ENCODE peak calls at places on chromosomes 1 and 21, in nine cellular contexts. Q is transverse colon, D is prostate gland, B is PC-9, L is OCI-LY7, U is left lung, G is cardiac muscle cell, C is heart right ventricle, Y is mucosa of descending colon. T is an unnamed sample.

GRCh38 chr21:45152265-45152746 is 77.9 kb downstream of the ADARB1 start:
- DNase-seq in L (peak; percentile 77), Q (peak; percentile 50), G (peak; percentile 48), Y (peak; percentile 51), B (no peak), U (peak; percentile 90), C (no peak), D (no peak), T (peak; percentile 37)

GRCh38 chr1:109657395-109657794 is 1.5 kb downstream of the GSTM4 start:
- DNase-seq in G (no peak), D (no peak), Q (no peak), B (no peak), L (no peak), C (no peak), U (no peak), Y (no peak), T (no peak)

GRCh38 chr21:16196521-16197208 is 466.9 kb downstream of the USP25 start:
- DNase-seq in D (no peak), B (no peak), G (no peak), Y (no peak), C (no peak), L (no peak), Q (no peak), U (no peak), T (no peak)

GRCh38 chr1:27873671-27874384 is 1.5 kb downstream of the THEMIS2 start:
- DNase-seq in G (no peak), L (no peak), Q (peak; percentile 47), D (no peak), C (no peak), Y (no peak), U (peak; percentile 82), B (no peak), T (no peak)

GRCh38 chr21:15000076-15000475 is 64.7 kb downstream of the NRIP1 start:
- DNase-seq in C (no peak), B (no peak), L (no peak), D (no peak), U (no peak), Y (no peak), Q (no peak), G (no peak), T (no peak)

GRCh38 chr21:36162631-36163030 is 6.0 kb downstream of the DOP1B start:
- DNase-seq in U (no peak), Q (no peak), L (no peak), B (no peak), C (no peak), D (no peak), Y (no peak), G (no peak), T (no peak)

GRCh38 chr1:29271724-29272123 is 35.4 kb downstream of the PTPRU start:
- DNase-seq in Y (peak; percentile 91), C (peak; percentile 62), L (no peak), U (no peak), G (peak; percentile 84), D (peak; percentile 81), B (peak; percentile 83), Q (peak; percentile 84), T (no peak)

GRCh38 chr1:18943914-18944572 is 12.4 kb downstream of the IFFO2 start:
- DNase-seq in Y (no peak), L (no peak), Q (no peak), G (no peak), D (no peak), C (no peak), U (no peak), B (no peak), T (no peak)

GRCh38 chr1:18960409-18960808 is 3.9 kb upstream of the IFFO2 start:
- DNase-seq in C (no peak), B (no peak), G (no peak), Q (no peak), Y (no peak), D (no peak), L (no peak), U (no peak), T (no peak)

GRCh38 chr1:228206582-228207351 is 1.1 kb upstream of the OBSCN start:
- DNase-seq in D (no peak), C (no peak), G (no peak), U (no peak), B (no peak), Q (no peak), L (no peak), Y (no peak), T (no peak)

GRCh38 chr1:68168545-68169065 is 63.7 kb downstream of the WLS start:
- DNase-seq in U (no peak), C (no peak), B (no peak), D (no peak), L (no peak), G (no peak), Y (no peak), Q (no peak), T (no peak)

GRCh38 chr1:180917306-180918065 is 4.8 kb downstream of the KIAA1614 start:
- DNase-seq in Y (no peak), L (no peak), B (peak; percentile 15), Q (no peak), D (no peak), U (no peak), C (no peak), G (no peak), T (no peak)

GRCh38 chr1:53964109-53964508 is 18.0 kb downstream of the LRRC42 start:
- DNase-seq in C (no peak), U (no peak), Q (no peak), L (no peak), Y (no peak), G (no peak), B (no peak), D (no peak), T (no peak)

GRCh38 chr1:36133484-36133883 is 8.5 kb upstream of the COL8A2 start:
- DNase-seq in B (no peak), D (peak; percentile 56), Y (peak; percentile 97), Q (peak; percentile 92), C (no peak), U (no peak), G (no peak), L (no peak), T (no peak)

GRCh38 chr1:107926436-107927080 is 38.4 kb downstream of the VAV3 start:
- DNase-seq in G (no peak), B (peak; percentile 3), D (no peak), U (no peak), Q (no peak), L (no peak), Y (no peak), C (no peak), T (no peak)

DNA sequence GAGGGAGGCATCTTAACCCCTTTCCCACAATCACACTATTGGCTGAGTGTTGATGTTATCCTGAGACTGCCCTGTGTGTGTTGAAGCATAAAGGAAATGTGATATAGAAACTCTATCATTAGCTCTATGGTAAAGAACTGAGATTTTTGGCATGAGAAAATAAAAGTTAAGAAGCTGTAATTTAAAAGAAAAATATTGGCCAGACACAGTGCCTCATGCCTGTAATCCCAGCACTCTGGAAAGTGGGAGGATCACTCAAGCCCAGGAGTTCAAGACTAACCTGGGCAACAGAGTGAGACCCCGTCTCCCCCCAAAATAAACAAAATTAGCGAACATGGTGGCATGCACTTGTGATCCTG is 14.2 kb upstream of the RIPK4 start:
- DNase-seq in L (no peak), B (no peak), Y (no peak), Q (no peak), G (no peak), C (no peak), D (no peak), U (no peak), T (no peak)
- H3K4me1 ChIP-seq in L (no peaks in the 10 kb centered on the region), B (peaks cover 61% of the 10 kb centered on the region), Y (peaks cover 12% of the 10 kb centered on the region), Q (peaks cover 11% of the 10 kb centered on the region), G (no peaks in the 10 kb centered on the region), C (no peaks in the 10 kb centered on the region), D (no peaks in the 10 kb centered on the region), U (peaks cover 5% of the 10 kb centered on the region), T (no peaks in the 10 kb centered on the region)

DNA sequence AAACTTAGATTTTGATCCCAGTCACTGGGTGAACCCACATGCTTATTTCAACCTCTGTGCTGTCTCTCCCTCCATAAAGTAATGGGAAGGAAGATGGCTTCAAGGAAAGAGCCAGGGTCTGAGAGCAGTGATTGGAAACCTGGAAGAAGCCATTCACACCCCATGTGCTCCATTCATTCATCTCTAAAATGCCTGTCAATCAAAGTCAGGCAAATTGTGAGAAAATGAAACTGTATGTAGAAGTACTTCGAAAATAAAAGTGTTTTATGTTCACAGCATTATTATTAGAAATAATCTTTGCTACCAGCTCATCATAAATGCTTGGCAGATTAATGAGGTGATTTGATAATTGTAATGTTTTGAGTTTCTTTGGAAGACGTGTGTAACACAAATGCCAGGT is 61.0 kb downstream of the ACP6 start:
- DNase-seq in G (no peak), Q (no peak), L (no peak), C (no peak), B (no peak), D (no peak), Y (no peak), U (no peak), T (no peak)
- H3K36me3 ChIP-seq in G (peaks cover 58% of the 10 kb centered on the region), Q (no peaks in the 10 kb centered on the region), L (peaks cover 68% of the 10 kb centered on the region), C (peaks cover 19% of the 10 kb centered on the region), B (peaks cover 29% of the 10 kb centered on the region), D (no peaks in the 10 kb centered on the region), Y (no peaks in the 10 kb centered on the region), U (no peaks in the 10 kb centered on the region), T (no peaks in the 10 kb centered on the region)

GRCh38 chr1:25544243-25544764 is 898 bp downstream of the LDLRAP1 start:
- DNase-seq in Q (no peak), G (no peak), U (no peak), C (no peak), L (peak; percentile 19), B (peak; percentile 29), D (peak; percentile 19), Y (no peak), T (no peak)

GRCh38 chr1:25543425-25544242 is at the start of gene LDLRAP1:
- DNase-seq in Y (peak; percentile 80), B (peak; percentile 78), D (peak; percentile 76), Q (peak; percentile 83), G (peak; percentile 86), C (peak; percentile 84), L (peak; percentile 76), U (peak; percentile 94), T (peak; percentile 59)

GRCh38 chr1:25541425-25541824 is 2.0 kb upstream of the LDLRAP1 start:
- DNase-seq in U (no peak), B (no peak), C (no peak), Y (no peak), Q (no peak), L (no peak), G (no peak), D (no peak), T (no peak)

GRCh38 chr1:25541889-25542658 is 1.3 kb upstream of the LDLRAP1 start:
- DNase-seq in C (no peak), L (no peak), G (no peak), Y (no peak), U (no peak), B (no peak), Q (no peak), D (no peak), T (no peak)

DNA sequence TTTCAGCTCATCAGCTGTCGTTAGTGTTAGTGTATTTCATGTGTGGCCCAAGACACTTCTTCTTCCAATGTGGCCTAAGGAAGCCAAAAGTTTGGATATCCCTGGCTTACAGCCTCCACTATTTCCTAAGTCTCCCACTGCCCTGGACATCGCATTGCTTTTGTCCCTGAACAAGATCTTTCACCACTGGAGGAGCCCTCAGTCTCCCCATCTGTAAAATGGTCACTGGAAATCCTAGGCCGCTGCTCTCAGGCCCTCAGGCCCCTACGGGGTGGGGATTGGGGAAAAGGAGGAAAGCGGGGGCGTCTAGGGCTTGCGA is 341 bp upstream of the LDLRAP1 start:
- DNase-seq in G (no peak), C (no peak), U (no peak), Y (no peak), B (no peak), Q (no peak), D (no peak), L (no peak), T (no peak)
- H3K4me3 ChIP-seq in G (peak overlapping the region; percentile 68), C (peak overlapping the region; percentile 99), U (peak overlapping the region; percentile 81), Y (no peak overlapping the region), B (peak overlapping the region; percentile 68), Q (no peak overlapping the region), D (peak overlapping the region; percentile 80), L (peak overlapping the region; percentile 84), T (no peak overlapping the region)

GRCh38 chr1:39687243-39687642 is 4.0 kb downstream of the HPCAL4 start:
- DNase-seq in U (no peak), B (no peak), D (no peak), G (no peak), C (no peak), Y (no peak), L (no peak), Q (no peak), T (no peak)
- H3K4me1 ChIP-seq in U (peaks cover 11% of the 10 kb centered on the region), B (peaks cover 15% of the 10 kb centered on the region), D (no peaks in the 10 kb centered on the region), G (no peaks in the 10 kb centered on the region), C (peaks cover 24% of the 10 kb centered on the region), Y (peaks cover 14% of the 10 kb centered on the region), L (no peaks in the 10 kb centered on the region), Q (no peaks in the 10 kb centered on the region), T (peaks cover 25% of the 10 kb centered on the region)

T was measured in CD8-positive, alpha-beta memory T cell.